ENCODE peak calls at places on chromosomes 6 and 20, in seven cellular contexts. L is IMR-90, N is OCI-LY7, H is ascending aorta, Y is tibial artery, J is A549, C is upper lobe of right lung. W is an unnamed sample.

GRCh38 chr20:63073738-63074065 is 66.9 kb upstream of the BHLHE23 start:
- DNase-seq in L (no peak), N (no peak), H (no peak), Y (no peak), J (no peak), C (peak; percentile 38), W (no peak)

GRCh38 chr20:24420567-24420966 is 48.9 kb upstream of the SYNDIG1 start:
- DNase-seq in L (no peak), N (no peak), H (no peak), Y (no peak), J (no peak), C (no peak), W (no peak)

GRCh38 chr6:83518946-83519489 is 6.7 kb downstream of the PRSS35 start:
- DNase-seq in L (peak; percentile 58), N (no peak), H (no peak), Y (no peak), J (no peak), C (no peak), W (no peak)

GRCh38 chr20:10282930-10283556 is 64.4 kb downstream of the SNAP25 start:
- DNase-seq in L (peak; percentile 59), N (no peak), H (no peak), Y (no peak), J (no peak), C (no peak), W (no peak)

GRCh38 chr6:49692534-49692933 is 20.8 kb downstream of the CRISP2 start:
- DNase-seq in L (no peak), N (no peak), H (no peak), Y (no peak), J (no peak), C (no peak), W (no peak)

GRCh38 chr20:19073584-19074198 is 138.8 kb upstream of the SLC24A3 start:
- DNase-seq in L (no peak), N (peak; percentile 22), H (no peak), Y (no peak), J (peak; percentile 25), C (no peak), W (no peak)

GRCh38 chr6:13767121-13767794 is 47.1 kb downstream of the MCUR1 start:
- DNase-seq in L (peak; percentile 44), N (no peak), H (no peak), Y (peak; percentile 66), J (no peak), C (no peak), W (no peak)

GRCh38 chr6:56798163-56798562 is 155.5 kb upstream of the DST start:
- DNase-seq in L (peak; percentile 90), N (no peak), H (no peak), Y (no peak), J (no peak), C (no peak), W (no peak)

GRCh38 chr6:130381012-130381411 is 15.2 kb downstream of the TMEM200A start:
- DNase-seq in L (no peak), N (no peak), H (no peak), Y (no peak), J (no peak), C (no peak), W (no peak)

GRCh38 chr6:170261643-170262480 is 29.0 kb downstream of the DLL1 start:
- DNase-seq in L (no peak), N (no peak), H (no peak), Y (no peak), J (no peak), C (no peak), W (no peak)

GRCh38 chr6:41638801-41639555 is 710 bp downstream of the MDFI start:
- DNase-seq in L (no peak), N (no peak), H (no peak), Y (no peak), J (no peak), C (no peak), W (no peak)

GRCh38 chr6:17031961-17032360 is 69.9 kb upstream of the STMND1 start:
- DNase-seq in L (no peak), N (no peak), H (no peak), Y (no peak), J (no peak), C (no peak), W (no peak)

GRCh38 chr20:7257719-7258466 is 490.4 kb downstream of the BMP2 start:
- DNase-seq in L (no peak), N (no peak), H (no peak), Y (no peak), J (no peak), C (no peak), W (no peak)

GRCh38 chr6:138555294-138555988 is 56.1 kb upstream of the NHSL1 start:
- DNase-seq in L (no peak), N (no peak), H (no peak), Y (no peak), J (no peak), C (no peak), W (no peak)

GRCh38 chr20:61810066-61810708 is 255.5 kb downstream of the TAF4 start:
- DNase-seq in L (no peak), N (no peak), H (no peak), Y (no peak), J (no peak), C (no peak), W (no peak)

GRCh38 chr6:46921731-46922130 is at the start of gene ADGRF5:
- DNase-seq in L (no peak), N (no peak), H (no peak), Y (no peak), J (no peak), C (peak; percentile 76), W (no peak)

GRCh38 chr20:10758446-10758845 is 84.6 kb upstream of the JAG1 start:
- DNase-seq in L (peak; percentile 53), N (no peak), H (no peak), Y (no peak), J (no peak), C (no peak), W (no peak)

GRCh38 chr6:110633731-110634130 is 157.3 kb upstream of the SLC22A16 start:
- DNase-seq in L (no peak), N (no peak), H (no peak), Y (no peak), J (no peak), C (no peak), W (no peak)

GRCh38 chr6:166417285-166417691 is 34.5 kb upstream of the MPC1 start:
- DNase-seq in L (no peak), N (no peak), H (no peak), Y (no peak), J (no peak), C (peak; percentile 35), W (no peak)

GRCh38 chr20:58719971-58720371 is 27.4 kb downstream of the NPEPL1 start:
- DNase-seq in L (no peak), N (no peak), H (no peak), Y (no peak), J (no peak), C (no peak), W (no peak)

GRCh38 chr6:137191670-137192069 is 18.2 kb upstream of the IL22RA2 start:
- DNase-seq in L (no peak), N (no peak), H (no peak), Y (no peak), J (no peak), C (no peak), W (no peak)

GRCh38 chr6:142440603-142441293 is 138.9 kb downstream of the ADGRG6 start:
- DNase-seq in L (no peak), N (no peak), H (no peak), Y (no peak), J (no peak), C (no peak), W (no peak)

GRCh38 chr6:17032595-17033591 is 69.0 kb upstream of the STMND1 start:
- DNase-seq in L (peak; percentile 95), N (no peak), H (peak; percentile 38), Y (peak; percentile 87), J (peak; percentile 15), C (no peak), W (no peak)

GRCh38 chr6:127514396-127515227 is 4.5 kb downstream of the MTCL3 start:
- DNase-seq in L (peak; percentile 48), N (no peak), H (no peak), Y (no peak), J (no peak), C (peak; percentile 79), W (no peak)

GRCh38 chr6:166474721-166475565 is 92.2 kb upstream of the MPC1 start:
- DNase-seq in L (no peak), N (no peak), H (no peak), Y (no peak), J (no peak), C (no peak), W (no peak)

GRCh38 chr6:101454106-101454676 is 60.7 kb downstream of the GRIK2 start:
- DNase-seq in L (peak; percentile 30), N (no peak), H (no peak), Y (no peak), J (no peak), C (no peak), W (no peak)

GRCh38 chr6:169852504-169853195 is 101.2 kb downstream of the ERMARD start:
- DNase-seq in L (no peak), N (no peak), H (no peak), Y (peak; percentile 12), J (no peak), C (no peak), W (no peak)

GRCh38 chr6:33740204-33740608 is 6.5 kb downstream of the IP6K3 start:
- DNase-seq in L (no peak), N (no peak), H (no peak), Y (no peak), J (no peak), C (no peak), W (no peak)

GRCh38 chr6:107491791-107492674 is 2.1 kb downstream of the SOBP start:
- DNase-seq in L (peak; percentile 56), N (no peak), H (no peak), Y (peak; percentile 55), J (no peak), C (no peak), W (no peak)
- H3K4me1 ChIP-seq in L (peaks cover 3% of the 10 kb centered on the region), N (peaks cover 67% of the 10 kb centered on the region), H (peaks cover 15% of the 10 kb centered on the region), Y (peaks cover 58% of the 10 kb centered on the region), J (no peaks in the 10 kb centered on the region), C (peaks cover 47% of the 10 kb centered on the region), W (peaks cover 22% of the 10 kb centered on the region)

DNA sequence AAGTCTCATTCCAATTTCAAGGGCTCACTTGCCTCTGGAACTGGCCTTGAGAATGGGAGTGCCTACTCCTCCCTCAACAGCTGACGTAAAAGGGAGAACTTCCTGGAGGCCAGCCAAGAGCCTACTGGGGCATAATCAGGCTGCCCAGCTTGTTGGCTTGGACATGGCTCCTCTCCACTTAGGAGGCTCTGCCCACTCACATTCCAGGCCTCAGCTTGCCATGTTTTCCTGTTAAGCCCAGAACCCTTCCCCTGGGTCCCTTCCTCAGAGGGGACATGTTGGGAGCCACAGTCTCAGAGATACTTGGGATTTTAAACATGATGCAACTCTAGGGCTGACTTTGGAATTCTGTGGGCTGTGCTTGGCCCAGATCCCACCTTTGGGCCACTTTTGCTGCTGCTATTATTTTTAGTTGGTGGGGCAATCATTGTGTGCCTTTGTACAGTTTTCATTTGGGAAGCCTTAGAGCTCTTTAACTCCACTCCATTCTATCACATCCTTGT is 31.5 kb upstream of the ADTRP start:
- DNase-seq in L (peak; percentile 79), N (no peak), H (peak; percentile 15), Y (peak; percentile 85), J (peak; percentile 50), C (peak; percentile 81), W (no peak)
- TF ChIP-seq CTCF in L (no peak), N (no peak), H (no peak), Y (no peak), J (no peak), C (no peak), W (no peak)

GRCh38 chr6:27468334-27468733 is 4.6 kb downstream of the ZNF184 start:
- DNase-seq in L (peak; percentile 77), N (no peak), H (no peak), Y (no peak), J (no peak), C (no peak), W (no peak)
- H3K4me3 ChIP-seq in L (no peak overlapping the region), N (peak overlapping the region; percentile 18), H (no peak overlapping the region), Y (no peak overlapping the region), J (no peak overlapping the region), C (no peak overlapping the region), W (no peak overlapping the region)

GRCh38 chr6:157533397-157533814 is 152.4 kb downstream of the ZDHHC14 start:
- DNase-seq in L (no peak), N (no peak), H (no peak), Y (no peak), J (no peak), C (no peak), W (no peak)
- H3K4me1 ChIP-seq in L (peaks cover 11% of the 10 kb centered on the region), N (peaks cover 9% of the 10 kb centered on the region), H (no peaks in the 10 kb centered on the region), Y (peaks cover 38% of the 10 kb centered on the region), J (peaks cover 12% of the 10 kb centered on the region), C (peaks cover 26% of the 10 kb centered on the region), W (peaks cover 45% of the 10 kb centered on the region)

W was measured in esophagus squamous epithelium.